ENCODE peak calls at places on chromosomes 3 and 15, in seven cellular contexts. Y, D, F, E, H, P and K are unnamed samples.
A peak's percentile ranks its signal among the peaks of the same experiment; 100 is the strongest.

GRCh38 chr15:98503970-98504369 is 144.4 kb upstream of the IGF1R start:
- DNase-seq in Y (no peak), D (no peak), F (no peak), E (no peak), H (no peak), P (peak; percentile 9), K (no peak)

GRCh38 chr15:77506311-77507150 is 85.8 kb downstream of the HMG20A start:
- DNase-seq in Y (no peak), D (peak; percentile 55), F (no peak), E (no peak), H (no peak), P (peak; percentile 31), K (no peak)

GRCh38 chr15:79171320-79172031 is 80.9 kb upstream of the RASGRF1 start:
- DNase-seq in Y (peak; percentile 18), D (no peak), F (no peak), E (no peak), H (no peak), P (no peak), K (peak; percentile 69)

GRCh38 chr3:171219258-171219657 is 192.7 kb upstream of the SLC2A2 start:
- DNase-seq in Y (no peak), D (no peak), F (no peak), E (no peak), H (no peak), P (no peak), K (no peak)

GRCh38 chr3:194949592-194949991 is 263.9 kb downstream of the FAM43A start:
- DNase-seq in Y (no peak), D (no peak), F (no peak), E (no peak), H (no peak), P (no peak), K (no peak)

GRCh38 chr3:82355228-82355627 is 593.8 kb upstream of the GBE1 start:
- DNase-seq in Y (no peak), D (no peak), F (no peak), E (no peak), H (no peak), P (no peak), K (no peak)

GRCh38 chr3:24160424-24160823 is 215.3 kb downstream of the NR1D2 start:
- DNase-seq in Y (no peak), D (peak; percentile 23), F (no peak), E (no peak), H (no peak), P (no peak), K (no peak)

GRCh38 chr3:10772230-10773161 is 43.5 kb upstream of the SLC6A11 start:
- DNase-seq in Y (no peak), D (peak; percentile 7), F (no peak), E (no peak), H (no peak), P (peak; percentile 10), K (peak; percentile 81)

GRCh38 chr3:138180375-138181029 is 5.8 kb upstream of the DBR1 start:
- DNase-seq in Y (no peak), D (peak; percentile 27), F (peak; percentile 7), E (no peak), H (no peak), P (peak; percentile 61), K (no peak)

GRCh38 chr3:123344175-123344908 is 104.5 kb downstream of the ADCY5 start:
- DNase-seq in Y (no peak), D (peak; percentile 77), F (no peak), E (no peak), H (no peak), P (peak; percentile 75), K (no peak)

GRCh38 chr15:73127302-73127936 is 75.2 kb downstream of the NEO1 start:
- DNase-seq in Y (no peak), D (peak; percentile 13), F (no peak), E (peak; percentile 15), H (no peak), P (peak; percentile 38), K (no peak)